ENCODE peak calls at places on chromosomes 7 and 10, in ten cellular contexts. Z is pancreas; N is left colon; R is endothelial cell; U is fibroblast of the conjunctiva; P is stromal cell of bone marrow; Y is stimulated activated CD8-positive, alpha-beta memory T cell treated with anti-CD3 and anti-CD28 coated beads, Interleukin-15, amount 100 ng/mL, for 24 hours; T is endodermal cell; D is WTC11; S is cardiac septum. G is an unnamed sample.

GRCh38 chr10:87850742-87851205 is 12.6 kb downstream of the KLLN start:
- DNase-seq in D (peak), Y (no peak), P (peak), U (peak), R (peak), N (peak), T (peak), S (no peak), Z (no peak), G (peak)

GRCh38 chr7:154953006-154953684 is 49.8 kb downstream of the PAXIP1 start:
- DNase-seq in P (peak), T (peak), U (peak), R (peak), S (no peak), Y (peak), Z (peak), N (peak), D (peak), G (peak)

GRCh38 chr10:94115725-94116124 is 122.0 kb downstream of the PLCE1 start:
- DNase-seq in N (no peak), U (no peak), Z (no peak), R (no peak), P (no peak), Y (no peak), S (no peak), D (no peak), T (no peak), G (peak)

GRCh38 chr7:102917436-102918353 is 4.9 kb downstream of the LRRC17 start:
- DNase-seq in Z (no peak), U (no peak), S (no peak), R (no peak), D (no peak), N (no peak), T (no peak), Y (no peak), P (no peak), G (no peak)

GRCh38 chr7:300048-300447 is 10.1 kb downstream of the FOXL3 start:
- DNase-seq in R (no peak), Z (peak), Y (no peak), T (peak), P (no peak), D (no peak), U (no peak), S (peak), N (no peak), G (no peak)

GRCh38 chr7:17367502-17367901 is 69.0 kb downstream of the AHR start:
- DNase-seq in U (no peak), Y (no peak), N (no peak), S (no peak), T (no peak), Z (no peak), D (no peak), P (peak), R (no peak), G (no peak)

GRCh38 chr10:12505683-12506082 is 156.3 kb downstream of the CAMK1D start:
- DNase-seq in Z (no peak), U (no peak), Y (no peak), R (no peak), D (no peak), S (no peak), P (no peak), N (no peak), T (no peak), G (no peak)

GRCh38 chr7:69448071-69448470 is 150.2 kb upstream of the AUTS2 start:
- DNase-seq in R (no peak), T (no peak), S (no peak), D (no peak), N (no peak), Y (no peak), P (no peak), U (peak), Z (no peak), G (no peak)

GRCh38 chr7:158101821-158102450 is 485.7 kb downstream of the PTPRN2 start:
- DNase-seq in P (no peak), S (peak), R (no peak), T (peak), D (no peak), U (no peak), Y (no peak), N (no peak), Z (no peak), G (no peak)

GRCh38 chr7:18995811-18996400 is 121.5 kb downstream of the TWIST1 start:
- DNase-seq in U (no peak), S (no peak), T (no peak), P (no peak), R (no peak), Z (no peak), Y (no peak), D (no peak), N (no peak), G (no peak)

GRCh38 chr7:138980575-138981285 is 459 bp downstream of the KIAA1549 start:
- DNase-seq in Y (no peak), U (no peak), Z (no peak), T (peak), R (peak), N (peak), S (no peak), P (no peak), D (peak), G (no peak)

GRCh38 chr10:61642692-61643091 is 20.0 kb upstream of the CABCOCO1 start:
- DNase-seq in U (peak), D (no peak), P (peak), N (no peak), S (no peak), Z (no peak), T (no peak), Y (no peak), R (no peak), G (peak)

GRCh38 chr10:32937824-32938482 is 20.1 kb downstream of the ITGB1 start:
- DNase-seq in P (no peak), S (no peak), Y (no peak), D (no peak), T (no peak), N (no peak), U (no peak), R (no peak), Z (no peak), G (peak)

GRCh38 chr7:134813668-134814067 is 34.2 kb downstream of the CALD1 start:
- DNase-seq in R (no peak), T (no peak), S (no peak), P (peak), U (no peak), N (no peak), Z (no peak), Y (no peak), D (no peak), G (peak)

GRCh38 chr10:80202934-80203834 is 2.2 kb downstream of the ANXA11 start:
- DNase-seq in U (peak), S (peak), Z (no peak), Y (no peak), R (peak), P (peak), N (peak), D (peak), T (peak), G (peak)

GRCh38 chr7:17123020-17123419 is 175.4 kb upstream of the AHR start:
- DNase-seq in D (no peak), N (no peak), U (no peak), T (no peak), P (peak), Z (no peak), Y (no peak), S (no peak), R (no peak), G (peak)

GRCh38 chr7:71770269-71770907 is 638.4 kb downstream of the GALNT17 start:
- DNase-seq in P (no peak), D (no peak), S (no peak), U (no peak), T (no peak), Y (no peak), Z (no peak), N (no peak), R (no peak), G (no peak)

GRCh38 chr7:113289140-113289740 is 170.9 kb upstream of the SMIM30 start:
- DNase-seq in S (no peak), R (no peak), D (no peak), U (peak), Y (no peak), P (peak), Z (peak), N (no peak), T (no peak), G (peak)

GRCh38 chr10:111221682-111222470 is 145.0 kb downstream of the ADRA2A start:
- DNase-seq in N (no peak), U (no peak), P (no peak), S (no peak), Z (no peak), R (no peak), T (no peak), Y (no peak), D (no peak), G (no peak)

GRCh38 chr7:5699951-5700384 is 81.5 kb downstream of the RNF216 start:
- DNase-seq in Z (no peak), T (no peak), S (no peak), Y (no peak), R (no peak), N (no peak), D (no peak), P (no peak), U (no peak), G (no peak)

GRCh38 chr10:74936577-74937445 is 110.4 kb downstream of the KAT6B start:
- DNase-seq in U (peak), Y (no peak), Z (no peak), R (no peak), D (no peak), P (peak), N (no peak), S (no peak), T (no peak), G (peak)

GRCh38 chr7:69906309-69906995 is 308.2 kb downstream of the AUTS2 start:
- DNase-seq in U (no peak), S (no peak), N (no peak), Y (no peak), R (no peak), Z (no peak), T (no peak), P (no peak), D (no peak), G (no peak)

GRCh38 chr7:128742206-128742605 is 3.0 kb downstream of the CALU start:
- DNase-seq in T (no peak), P (peak), D (no peak), R (no peak), S (no peak), U (peak), Y (no peak), N (no peak), Z (no peak), G (peak)

GRCh38 chr10:76036962-76037361 is 605.5 kb downstream of the LRMDA start:
- DNase-seq in S (no peak), T (no peak), R (no peak), Z (no peak), U (no peak), D (no peak), P (no peak), N (peak), Y (no peak), G (no peak)

GRCh38 chr10:70772627-70773026 is 12.6 kb downstream of the TBATA start:
- DNase-seq in Y (no peak), P (no peak), T (no peak), U (no peak), S (peak), R (peak), D (no peak), N (no peak), Z (peak), G (no peak)

GRCh38 chr10:113018034-113018433 is 68.0 kb downstream of the TCF7L2 start:
- DNase-seq in S (no peak), U (no peak), N (no peak), P (no peak), Z (no peak), T (no peak), D (no peak), Y (no peak), R (no peak), G (no peak)

GRCh38 chr10:119655566-119656001 is 4.4 kb downstream of the BAG3 start:
- DNase-seq in U (peak), R (no peak), Z (no peak), N (peak), P (peak), S (no peak), T (no peak), D (no peak), Y (no peak), G (peak)

GRCh38 chr10:21530616-21531015 is 3.4 kb upstream of the MLLT10 start:
- DNase-seq in T (no peak), P (no peak), N (no peak), Y (no peak), Z (no peak), U (no peak), S (no peak), R (no peak), D (no peak), G (no peak)

GRCh38 chr10:130878131-130878530 is 433.4 kb downstream of the TCERG1L start:
- DNase-seq in T (peak), P (no peak), S (no peak), Y (no peak), R (no peak), D (no peak), U (no peak), N (no peak), Z (no peak), G (no peak)

GRCh38 chr10:28947209-28947608 is 269.9 kb downstream of the BAMBI start:
- DNase-seq in R (no peak), Y (no peak), N (no peak), P (peak), Z (no peak), U (no peak), T (no peak), D (no peak), S (no peak), G (no peak)

GRCh38 chr7:79741684-79742083 is 288.2 kb upstream of the MAGI2 start:
- DNase-seq in D (no peak), Z (no peak), Y (no peak), U (no peak), R (peak), P (no peak), N (no peak), T (no peak), S (no peak), G (peak)

GRCh38 chr7:2757361-2757903 is 69.4 kb downstream of the AMZ1 start:
- DNase-seq in N (no peak), U (no peak), S (no peak), Y (no peak), T (no peak), R (no peak), Z (no peak), D (no peak), P (no peak), G (peak)

GRCh38 chr7:27575647-27576046 is 87.0 kb downstream of the HIBADH start:
- DNase-seq in P (no peak), Z (no peak), Y (no peak), S (no peak), R (no peak), U (no peak), N (no peak), T (no peak), D (no peak), G (no peak)

GRCh38 chr10:73827346-73828089 is 16.1 kb upstream of the NDST2 start:
- DNase-seq in T (no peak), Y (no peak), N (no peak), Z (no peak), U (no peak), S (no peak), R (no peak), P (no peak), D (no peak), G (no peak)

GRCh38 chr7:129607471-129608120 is 3.9 kb upstream of the NRF1 start:
- DNase-seq in R (peak), D (peak), Y (no peak), U (no peak), T (peak), Z (no peak), N (peak), S (no peak), P (no peak), G (peak)

GRCh38 chr10:76576276-76576962 is 1061.2 kb downstream of the KCNMA1 start:
- DNase-seq in N (no peak), S (no peak), R (no peak), P (peak), Y (no peak), T (peak), D (no peak), Z (no peak), U (no peak), G (peak)

GRCh38 chr10:72077275-72077990 is 10.9 kb downstream of the SPOCK2 start:
- DNase-seq in U (no peak), D (no peak), R (no peak), S (no peak), N (no peak), P (no peak), Y (no peak), Z (peak), T (no peak), G (no peak)

GRCh38 chr10:67115972-67116371 is 190.1 kb downstream of the LRRTM3 start:
- DNase-seq in Y (no peak), N (no peak), U (peak), R (no peak), D (no peak), T (no peak), P (peak), Z (no peak), S (no peak), G (no peak)

GRCh38 chr7:151705744-151706567 is 171.0 kb downstream of the PRKAG2 start:
- DNase-seq in Z (no peak), S (no peak), U (peak), R (peak), T (peak), P (no peak), D (peak), N (peak), Y (no peak), G (peak)